ENCODE peak calls at places on chromosome 6, in six cellular contexts. L is stimulated activated CD4-positive, alpha-beta T cell treated with anti-CD3 and anti-CD28 coated beads, TNF-alpha, amount 100 ng/mL, for 24 hours; G is M059J; Q is renal cortical epithelial cell; S is kidney tubule cell; P is prostate gland. I is an unnamed sample.

GRCh38 chr6:28335040-28335563 is 846 bp downstream of the ZSCAN31 start:
- DNase-seq in L (no peak), G (no peak), Q (no peak), S (no peak), P (no peak), I (peak; percentile 11)

GRCh38 chr6:107244742-107245470 is 129.6 kb upstream of the BEND3 start:
- DNase-seq in L (no peak), G (no peak), Q (no peak), S (no peak), P (no peak), I (no peak)

GRCh38 chr6:75183099-75183541 is 22.7 kb downstream of the COL12A1 start:
- DNase-seq in L (no peak), G (peak; percentile 86), Q (no peak), S (peak; percentile 19), P (no peak), I (no peak)

GRCh38 chr6:84738996-84739865 is 25.2 kb downstream of the TBX18 start:
- DNase-seq in L (no peak), G (no peak), Q (no peak), S (peak; percentile 20), P (no peak), I (no peak)

GRCh38 chr6:13281630-13282156 is 46.6 kb downstream of the TBC1D7 start:
- DNase-seq in L (no peak), G (no peak), Q (no peak), S (no peak), P (no peak), I (no peak)

GRCh38 chr6:45522486-45522885 is 144.8 kb upstream of the SUPT3H start:
- DNase-seq in L (no peak), G (no peak), Q (no peak), S (no peak), P (no peak), I (no peak)

GRCh38 chr6:170185175-170185970 is 105.5 kb downstream of the DLL1 start:
- DNase-seq in L (no peak), G (no peak), Q (no peak), S (no peak), P (peak; percentile 3), I (no peak)

GRCh38 chr6:34447381-34447780 is 18.5 kb upstream of the PACSIN1 start:
- DNase-seq in L (no peak), G (no peak), Q (no peak), S (no peak), P (no peak), I (no peak)

GRCh38 chr6:13500264-13500663 is 12.9 kb upstream of the GFOD1 start:
- DNase-seq in L (no peak), G (peak; percentile 77), Q (no peak), S (peak; percentile 73), P (no peak), I (no peak)

I was measured in ovary.